ENCODE peak calls at places on chromosomes 11 and 22, in nine cellular contexts. H, Q, L, B, F, R, K, M and V are unnamed samples.

GRCh38 chr11:102476812-102477211 is 24.2 kb upstream of the TMEM123 start:
- DNase-seq in M (no peak), L (peak; percentile 47), R (no peak), B (no peak), H (peak; percentile 9), K (peak; percentile 35), Q (peak; percentile 22), F (no peak), V (no peak)

GRCh38 chr11:86288776-86289507 is 13.1 kb upstream of the HIKESHI start:
- DNase-seq in B (peak; percentile 14), H (no peak), F (no peak), L (peak; percentile 20), R (peak; percentile 14), M (no peak), K (no peak), Q (no peak), V (no peak)

GRCh38 chr11:70432065-70432464 is 33.7 kb downstream of the CTTN start:
- DNase-seq in F (no peak), Q (no peak), H (no peak), B (no peak), L (no peak), R (no peak), M (no peak), K (no peak), V (no peak)

GRCh38 chr11:67268036-67268683 is 1.9 kb downstream of the GRK2 start:
- DNase-seq in K (no peak), M (peak; percentile 50), R (no peak), L (no peak), B (no peak), H (no peak), F (peak; percentile 72), Q (no peak), V (no peak)

GRCh38 chr11:85705805-85706204 is 19.8 kb upstream of the CCDC89 start:
- DNase-seq in Q (peak; percentile 48), H (no peak), K (no peak), M (no peak), L (no peak), B (no peak), F (no peak), R (no peak), V (no peak)

GRCh38 chr11:111633756-111634362 is 31.6 kb downstream of the SIK2 start:
- DNase-seq in L (peak; percentile 52), R (no peak), B (no peak), H (peak; percentile 58), K (no peak), F (no peak), Q (peak; percentile 35), M (no peak), V (no peak)

GRCh38 chr11:129939510-129939909 is 44.1 kb upstream of the NFRKB start:
- DNase-seq in Q (no peak), K (no peak), B (no peak), M (no peak), H (no peak), R (no peak), F (no peak), L (no peak), V (no peak)

GRCh38 chr11:61488651-61489291 is 19.8 kb upstream of the LRRC10B start:
- DNase-seq in H (no peak), M (no peak), F (no peak), R (no peak), L (peak; percentile 51), Q (no peak), B (no peak), K (peak; percentile 42), V (peak; percentile 80)

GRCh38 chr11:133342453-133342852 is 189.8 kb downstream of the OPCML start:
- DNase-seq in F (no peak), R (no peak), H (no peak), Q (no peak), L (no peak), M (no peak), B (no peak), K (no peak), V (no peak)

GRCh38 chr11:71491531-71492329 is 35.3 kb upstream of the KRTAP5-7 start:
- DNase-seq in H (no peak), F (no peak), M (no peak), Q (no peak), L (no peak), B (no peak), K (no peak), R (no peak), V (no peak)

GRCh38 chr11:116534270-116534975 is 238.4 kb downstream of the BUD13 start:
- DNase-seq in L (no peak), Q (no peak), K (no peak), B (no peak), M (no peak), H (no peak), F (peak; percentile 22), R (no peak), V (no peak)

GRCh38 chr11:30983810-30984441 is 385.6 kb downstream of the DCDC1 start:
- DNase-seq in F (no peak), M (no peak), Q (no peak), R (no peak), L (no peak), H (no peak), K (no peak), B (no peak), V (no peak)

GRCh38 chr11:123742778-123743177 is 1.3 kb upstream of the ZNF202 start:
- DNase-seq in L (no peak), R (no peak), M (no peak), B (no peak), F (no peak), K (no peak), Q (no peak), H (no peak), V (no peak)

GRCh38 chr11:18706330-18707243 is 8.0 kb downstream of the TMEM86A start:
- DNase-seq in M (peak; percentile 33), F (no peak), B (no peak), K (peak; percentile 56), L (peak; percentile 54), R (peak; percentile 47), H (peak; percentile 56), Q (no peak), V (peak; percentile 49)

GRCh38 chr22:27420817-27421361 is 380.7 kb downstream of the MN1 start:
- DNase-seq in R (no peak), B (no peak), F (peak; percentile 94), K (no peak), L (peak; percentile 81), M (no peak), H (peak; percentile 93), Q (peak; percentile 95), V (peak; percentile 89)

GRCh38 chr11:46490576-46491100 is 99.1 kb upstream of the CHRM4 start:
- DNase-seq in R (no peak), H (peak; percentile 74), L (peak; percentile 61), Q (peak; percentile 46), B (no peak), M (no peak), K (no peak), F (no peak), V (no peak)

GRCh38 chr11:120612363-120613263 is 101.1 kb downstream of the GRIK4 start:
- DNase-seq in Q (peak; percentile 67), H (peak; percentile 77), B (no peak), L (peak; percentile 50), R (no peak), M (no peak), F (no peak), K (no peak), V (peak; percentile 12)

GRCh38 chr11:74506823-74507222 is 13.3 kb upstream of the LIPT2 start:
- DNase-seq in B (no peak), H (peak; percentile 17), L (peak; percentile 21), R (no peak), M (no peak), F (no peak), Q (no peak), K (no peak), V (no peak)

GRCh38 chr11:96204721-96205459 is 138.1 kb downstream of the MAML2 start:
- DNase-seq in Q (no peak), L (no peak), H (no peak), R (no peak), M (peak; percentile 8), F (no peak), B (no peak), K (no peak), V (no peak)

GRCh38 chr22:37940698-37941376 is 12.6 kb downstream of the C22orf23 start:
- DNase-seq in R (no peak), H (peak; percentile 57), K (no peak), L (no peak), B (no peak), F (no peak), M (no peak), Q (no peak), V (no peak)

GRCh38 chr11:83364500-83365059 is 78.4 kb upstream of the CCDC90B start:
- DNase-seq in L (no peak), B (no peak), R (no peak), Q (no peak), M (no peak), H (no peak), F (no peak), K (no peak), V (no peak)

GRCh38 chr11:67416416-67417335 is 1.2 kb downstream of the CARNS1 start:
- DNase-seq in F (no peak), B (no peak), R (no peak), H (peak; percentile 18), M (peak; percentile 79), Q (no peak), K (no peak), L (peak; percentile 29), V (no peak)